ENCODE peak calls at places on chromosomes 7 and 10, in six cellular contexts. H is lung; X is CD4-positive, alpha-beta T cell; F is fibroblast of lung; V is tibial nerve; Z is cardiac muscle cell. L is an unnamed sample.

GRCh38 chr7:12746211-12746610 is 58.8 kb downstream of the ARL4A start:
- DNase-seq in H (no peak), V (no peak), Z (no peak), F (no peak), X (no peak), L (no peak)

GRCh38 chr7:35246819-35247218 is 7.1 kb downstream of the TBX20 start:
- DNase-seq in X (no peak), Z (peak), H (no peak), V (no peak), F (no peak), L (no peak)

GRCh38 chr10:115020449-115020848 is 72.7 kb upstream of the ATRNL1 start:
- DNase-seq in H (no peak), V (no peak), X (no peak), Z (no peak), F (no peak), L (no peak)

GRCh38 chr7:98867271-98867701 is 2.5 kb downstream of the TMEM130 start:
- DNase-seq in X (no peak), H (no peak), V (no peak), Z (no peak), F (peak), L (no peak)

GRCh38 chr10:6542999-6543430 is 37.1 kb downstream of the PRKCQ start:
- DNase-seq in H (no peak), Z (no peak), V (no peak), F (no peak), X (peak), L (no peak)

GRCh38 chr7:14381306-14381705 is 391.8 kb upstream of the ETV1 start:
- DNase-seq in F (peak), Z (peak), V (no peak), H (no peak), X (no peak), L (no peak)

GRCh38 chr7:47337531-47337930 is 244.4 kb downstream of the TNS3 start:
- DNase-seq in H (no peak), Z (no peak), F (peak), X (no peak), V (no peak), L (no peak)

GRCh38 chr10:21727452-21728168 is 193.6 kb downstream of the MLLT10 start:
- DNase-seq in H (no peak), F (peak), X (no peak), V (no peak), Z (peak), L (no peak)

GRCh38 chr10:15472431-15473400 is 101.6 kb upstream of the FAM171A1 start:
- DNase-seq in H (no peak), V (peak), Z (peak), F (peak), X (no peak), L (no peak)

GRCh38 chr10:49272251-49273081 is 26.5 kb upstream of the C10orf71 start:
- DNase-seq in V (peak), Z (peak), F (no peak), X (no peak), H (peak), L (no peak)

GRCh38 chr10:98006266-98006665 is 24.2 kb downstream of the CRTAC1 start:
- DNase-seq in V (no peak), X (no peak), F (no peak), H (no peak), Z (no peak), L (no peak)

GRCh38 chr7:7293092-7293491 is 110.7 kb downstream of the C1GALT1 start:
- DNase-seq in X (no peak), Z (no peak), V (no peak), H (no peak), F (no peak), L (no peak)

GRCh38 chr10:124527996-124528395 is 66.4 kb downstream of the LHPP start:
- DNase-seq in H (no peak), V (no peak), X (no peak), F (no peak), Z (no peak), L (no peak)

GRCh38 chr7:30335763-30336487 is 51.5 kb downstream of the ZNRF2 start:
- DNase-seq in H (no peak), Z (no peak), V (no peak), X (no peak), F (peak), L (no peak)

DNA sequence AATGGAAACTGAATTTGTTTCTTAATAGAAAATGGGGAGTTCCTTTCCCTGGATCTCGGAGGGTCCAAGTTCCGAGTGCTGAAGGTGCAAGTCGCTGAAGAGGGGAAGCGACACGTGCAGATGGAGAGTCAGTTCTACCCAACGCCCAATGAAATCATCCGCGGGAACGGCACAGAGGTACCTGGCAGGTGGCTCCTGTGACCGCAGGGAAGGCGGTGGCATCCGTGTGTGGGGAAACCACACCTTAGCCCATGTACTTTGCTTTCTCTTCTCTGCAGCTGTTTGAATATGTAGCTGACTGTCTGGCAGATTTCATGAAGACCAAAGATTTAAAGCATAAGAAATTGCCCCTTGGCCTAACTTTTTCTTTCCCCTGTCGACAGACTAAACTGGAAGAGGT is 12.6 kb downstream of the HKDC1 start:
- DNase-seq in V (no peak), Z (no peak), F (no peak), X (peak), H (no peak), L (no peak)
- H3K27ac ChIP-seq in V (no peak), Z (no peak), F (no peak), X (peak), H (no peak), L (no peak)

GRCh38 chr10:125997586-125997985 is 101.2 kb downstream of the FANK1 start:
- DNase-seq in X (no peak), Z (no peak), V (no peak), H (no peak), F (no peak), L (no peak)

GRCh38 chr10:125999694-126000093 is 103.3 kb downstream of the FANK1 start:
- DNase-seq in F (no peak), V (no peak), H (no peak), X (no peak), Z (no peak), L (no peak)

GRCh38 chr10:126004752-126005151 is 108.4 kb downstream of the FANK1 start:
- DNase-seq in V (no peak), Z (no peak), X (no peak), F (no peak), H (no peak), L (no peak)

GRCh38 chr10:126006264-126006663 is 109.9 kb downstream of the FANK1 start:
- DNase-seq in F (no peak), H (no peak), Z (no peak), X (no peak), V (no peak), L (no peak)

DNA sequence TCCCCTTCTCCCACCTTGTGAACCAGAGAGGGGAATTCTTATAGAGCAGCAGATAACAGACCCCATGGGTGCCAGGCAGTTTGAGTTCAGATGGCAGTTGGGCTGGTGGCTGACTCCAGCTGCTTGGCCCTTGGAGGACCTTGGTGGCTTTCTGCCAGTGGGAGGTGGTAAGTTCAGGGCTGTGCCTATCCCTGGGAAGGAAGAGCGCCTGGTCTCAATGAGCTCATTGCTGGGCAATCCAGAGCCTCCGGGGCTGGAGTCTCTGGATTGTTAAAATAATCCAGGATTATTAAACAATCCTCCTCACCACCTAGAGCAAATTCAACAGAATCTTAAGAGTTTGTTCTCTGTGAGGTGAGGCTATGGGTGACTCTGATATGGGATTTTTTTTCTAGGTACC is 105.2 kb downstream of the FANK1 start:
- DNase-seq in F (peak), V (no peak), X (no peak), H (no peak), Z (peak), L (no peak)
- H3K27ac ChIP-seq in F (no peak), V (no peak), X (no peak), H (no peak), Z (no peak), L (no peak)

GRCh38 chr7:132333301-132333700 is 243.0 kb downstream of the PLXNA4 start:
- DNase-seq in X (no peak), F (no peak), Z (no peak), H (no peak), V (no peak), L (no peak)

GRCh38 chr7:132328760-132329159 is 247.5 kb downstream of the PLXNA4 start:
- DNase-seq in Z (no peak), X (no peak), F (no peak), H (no peak), V (no peak), L (no peak)

GRCh38 chr7:132326878-132327589 is 249.2 kb downstream of the PLXNA4 start:
- DNase-seq in H (no peak), X (no peak), V (no peak), F (no peak), Z (no peak), L (no peak)

GRCh38 chr7:132322981-132323380 is 253.3 kb downstream of the PLXNA4 start:
- DNase-seq in X (no peak), F (no peak), H (no peak), Z (no peak), V (no peak), L (no peak)

DNA sequence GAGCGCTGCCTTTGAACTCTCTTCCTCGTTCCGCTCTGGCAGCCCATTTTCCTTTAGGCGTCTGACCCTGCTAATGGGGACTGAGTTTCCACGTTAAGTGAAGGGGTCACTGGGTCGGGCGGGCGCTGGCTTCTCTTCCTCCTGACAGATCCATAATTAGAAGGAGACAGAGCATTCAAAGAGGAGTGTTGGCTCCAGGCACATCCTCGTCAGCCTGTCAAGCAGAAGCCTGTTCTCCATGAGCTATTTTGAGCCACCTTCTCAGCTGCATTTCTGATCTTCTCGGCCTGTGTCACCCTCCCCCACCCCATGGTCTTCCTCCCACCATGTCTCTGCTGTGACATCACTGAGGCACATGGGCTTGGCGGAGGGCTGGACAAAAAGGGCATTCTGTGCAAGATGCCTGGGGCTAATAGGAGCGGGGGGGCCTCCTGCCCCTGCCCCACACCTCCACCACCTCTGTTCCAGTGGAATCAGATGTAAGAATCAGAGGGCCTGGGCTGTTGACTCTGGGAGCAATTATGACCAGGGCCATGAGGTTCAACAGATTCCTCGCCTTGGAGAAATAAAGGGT is 248.1 kb downstream of the PLXNA4 start:
- DNase-seq in X (no peak), H (no peak), V (no peak), F (no peak), Z (no peak), L (peak)
- H3K27ac ChIP-seq in X (no peak), H (no peak), V (no peak), F (no peak), Z (peak), L (no peak)

GRCh38 chr10:484441-484924 is 205.0 kb downstream of the DIP2C start:
- DNase-seq in H (peak), X (peak), F (peak), Z (peak), V (no peak), L (no peak)

GRCh38 chr10:484925-485661 is 204.4 kb downstream of the DIP2C start:
- DNase-seq in X (peak), F (no peak), H (peak), Z (no peak), V (no peak), L (no peak)

GRCh38 chr10:488081-488932 is 201.2 kb downstream of the DIP2C start:
- DNase-seq in V (no peak), Z (no peak), H (no peak), X (no peak), F (no peak), L (no peak)

GRCh38 chr10:486668-487067 is 202.8 kb downstream of the DIP2C start:
- DNase-seq in X (no peak), H (peak), Z (no peak), V (no peak), F (no peak), L (no peak)

DNA sequence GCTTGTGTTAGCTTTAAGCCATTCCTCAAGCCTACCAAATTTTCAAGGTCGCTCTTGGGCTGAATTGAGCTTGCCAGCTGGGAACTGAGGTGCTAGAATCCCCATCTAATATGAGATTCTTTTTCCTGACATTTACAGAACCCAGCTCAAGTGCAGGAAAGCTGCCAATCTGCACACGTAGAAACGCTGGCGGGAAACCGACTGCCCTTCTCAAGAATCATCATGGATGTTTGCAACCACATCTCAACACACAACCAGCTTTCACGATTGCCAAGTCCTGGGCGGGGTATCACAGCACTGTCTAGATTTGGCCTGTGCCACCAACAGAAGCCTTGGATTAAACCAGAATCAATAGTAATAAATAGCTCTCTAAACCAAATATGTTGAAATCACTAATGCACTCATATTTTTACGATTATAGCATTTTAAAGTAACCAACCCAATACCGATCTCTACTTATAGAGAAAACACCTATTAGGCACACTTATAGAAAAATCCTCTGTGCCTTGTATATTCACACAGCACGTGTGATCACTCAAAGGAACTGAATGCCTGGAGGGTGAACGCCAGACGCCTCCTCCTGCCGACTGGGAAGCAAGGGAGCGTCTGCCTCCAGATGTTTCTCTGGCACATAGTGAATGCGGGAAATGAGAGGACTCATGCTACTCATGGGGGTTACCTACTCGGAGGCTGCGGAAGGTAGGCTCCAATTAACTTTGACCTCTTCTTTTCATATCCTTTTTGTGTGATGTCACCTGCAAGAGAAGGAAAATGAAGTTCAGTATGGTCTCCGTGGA is 203.5 kb downstream of the DIP2C start:
- DNase-seq in Z (peak), H (peak), X (no peak), F (no peak), V (no peak), L (no peak)
- H3K27ac ChIP-seq in Z (no peak), H (no peak), X (peak), F (no peak), V (no peak), L (peak)

GRCh38 chr7:151699147-151699546 is 177.8 kb downstream of the PRKAG2 start:
- DNase-seq in V (peak), Z (peak), F (peak), H (no peak), X (no peak), L (no peak)
- H3K27ac ChIP-seq in V (no peak), Z (peak), F (no peak), H (no peak), X (no peak), L (no peak)

GRCh38 chr10:34098817-34099567 is 716.1 kb downstream of the PARD3 start:
- DNase-seq in H (no peak), F (no peak), Z (no peak), X (no peak), V (no peak), L (no peak)

GRCh38 chr10:34102917-34103506 is 712.1 kb downstream of the PARD3 start:
- DNase-seq in H (no peak), F (no peak), X (no peak), Z (peak), V (peak), L (no peak)

GRCh38 chr10:34097682-34098081 is 717.4 kb downstream of the PARD3 start:
- DNase-seq in F (no peak), H (no peak), X (no peak), Z (no peak), V (no peak), L (no peak)

GRCh38 chr10:34102237-34102673 is 712.8 kb downstream of the PARD3 start:
- DNase-seq in H (peak), X (no peak), F (peak), V (peak), Z (peak), L (no peak)

DNA sequence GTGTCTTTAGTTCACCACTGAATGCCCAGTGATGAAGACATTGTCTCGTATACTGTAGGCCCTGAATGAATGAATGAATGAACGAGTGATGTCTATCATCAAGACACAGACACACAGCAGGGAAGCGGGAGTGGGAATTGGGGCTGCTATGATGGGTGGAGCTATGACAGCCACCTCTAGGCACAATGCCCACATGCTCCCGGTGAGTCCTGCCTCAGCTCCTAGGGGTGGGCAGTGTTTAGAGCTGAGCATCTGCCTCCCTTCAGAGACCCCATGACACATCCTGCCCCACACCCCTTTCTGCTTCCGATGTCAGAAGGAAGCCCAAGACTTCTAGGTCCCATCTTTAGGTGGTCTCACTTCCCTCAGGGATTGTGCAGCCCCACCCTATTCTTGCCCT is 714.1 kb downstream of the PARD3 start:
- DNase-seq in F (no peak), X (no peak), V (no peak), Z (no peak), H (no peak), L (no peak)
- H3K27ac ChIP-seq in F (no peak), X (no peak), V (no peak), Z (no peak), H (no peak), L (no peak)

GRCh38 chr10:12448729-12449391 is 99.5 kb downstream of the CAMK1D start:
- DNase-seq in X (peak), H (peak), Z (peak), V (peak), F (peak), L (no peak)
- H3K27ac ChIP-seq in X (peak), H (no peak), Z (no peak), V (no peak), F (peak), L (no peak)

GRCh38 chr10:96089670-96090462 is 40.2 kb upstream of the ZNF518A start:
- DNase-seq in F (peak), X (peak), H (peak), Z (peak), V (peak), L (peak)
- H3K27ac ChIP-seq in F (peak), X (peak), H (peak), Z (no peak), V (peak), L (peak)

DNA sequence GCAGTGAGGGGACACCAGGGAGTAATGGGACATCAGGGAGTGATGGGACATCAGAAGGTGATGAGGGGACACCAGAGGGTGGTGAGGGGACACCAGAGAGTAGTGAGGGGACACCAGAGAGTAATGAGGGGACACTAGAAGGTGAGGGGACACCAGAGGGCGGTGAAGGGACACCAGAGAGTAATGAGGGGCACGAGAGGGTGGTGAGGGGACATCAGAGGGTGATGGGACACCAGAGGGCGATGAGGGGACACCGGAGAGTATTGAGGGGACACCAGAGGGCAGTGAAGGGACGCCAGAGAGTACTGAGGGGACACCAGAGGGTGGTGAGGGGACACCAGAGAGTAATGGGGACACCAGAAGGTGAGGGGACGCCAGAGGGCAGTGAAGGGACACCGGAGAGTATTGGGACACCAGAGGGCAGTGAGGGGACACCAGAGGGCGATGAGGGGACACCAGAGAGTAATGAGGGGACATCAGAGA is 10.5 kb downstream of the NACAD start:
- DNase-seq in F (no peak), X (peak), Z (no peak), H (no peak), V (no peak), L (no peak)
- H3K27ac ChIP-seq in F (no peak), X (no peak), Z (no peak), H (no peak), V (no peak), L (no peak)